ENCODE peak calls at places on chromosomes 7 and 10, in eight cellular contexts. V is stomach; Y is astrocyte; W is upper lobe of right lung; H is ovary; P is esophagus squamous epithelium; C is pancreas; Q is CD4-positive, alpha-beta T cell. I is an unnamed sample. For H3K9me3, the result is how much of the 10 kb centered on the place peaks cover.

GRCh38 chr10:47438857-47439474 is 44.9 kb downstream of the ANXA8 start:
- DNase-seq in V (peak), Y (peak), W (peak), H (no peak), P (no peak), C (peak), Q (no peak), I (no peak)

GRCh38 chr10:86671985-86672710 is 3.8 kb downstream of the LDB3 start:
- DNase-seq in V (no peak), Y (no peak), W (no peak), H (peak), P (no peak), C (no peak), Q (no peak), I (no peak)

GRCh38 chr10:61975107-61975932 is 73.8 kb downstream of the ARID5B start:
- DNase-seq in V (no peak), Y (peak), W (no peak), H (no peak), P (no peak), C (no peak), Q (no peak), I (no peak)

GRCh38 chr10:13102002-13102794 is 2.2 kb downstream of the OPTN start:
- DNase-seq in V (no peak), Y (no peak), W (no peak), H (no peak), P (no peak), C (no peak), Q (no peak), I (peak)

GRCh38 chr10:24642921-24643678 is 80.6 kb downstream of the ARHGAP21 start:
- DNase-seq in V (no peak), Y (peak), W (no peak), H (no peak), P (no peak), C (no peak), Q (no peak), I (no peak)

GRCh38 chr7:45100761-45101480 is 10.6 kb downstream of the TBRG4 start:
- DNase-seq in V (no peak), Y (no peak), W (peak), H (no peak), P (no peak), C (no peak), Q (no peak), I (no peak)

GRCh38 chr7:136953386-136953785 is 84.9 kb downstream of the CHRM2 start:
- DNase-seq in V (no peak), Y (peak), W (no peak), H (no peak), P (no peak), C (no peak), Q (no peak), I (no peak)

GRCh38 chr10:15068802-15069201 is 19.8 kb downstream of the ACBD7 start:
- DNase-seq in V (no peak), Y (peak), W (no peak), H (no peak), P (no peak), C (no peak), Q (no peak), I (no peak)

GRCh38 chr10:104349623-104350142 is 4.0 kb upstream of the CFAP58 start:
- DNase-seq in V (no peak), Y (peak), W (no peak), H (no peak), P (no peak), C (no peak), Q (no peak), I (no peak)

GRCh38 chr7:75989726-75990388 is 4.5 kb downstream of the TMEM120A start:
- DNase-seq in V (no peak), Y (no peak), W (peak), H (peak), P (no peak), C (no peak), Q (no peak), I (no peak)

GRCh38 chr7:20786421-20786778 is 286 bp downstream of the SP8 start:
- DNase-seq in V (no peak), Y (no peak), W (no peak), H (no peak), P (no peak), C (no peak), Q (no peak), I (no peak)

GRCh38 chr7:48708635-48709034 is 215.7 kb upstream of the CDC14C start:
- DNase-seq in V (no peak), Y (no peak), W (no peak), H (no peak), P (no peak), C (no peak), Q (no peak), I (no peak)

GRCh38 chr7:81111781-81112540 is 193.1 kb upstream of the SEMA3C start:
- DNase-seq in V (no peak), Y (peak), W (no peak), H (no peak), P (no peak), C (no peak), Q (no peak), I (no peak)

GRCh38 chr7:120272896-120273475 is at the start of gene KCND2:
- DNase-seq in V (no peak), Y (no peak), W (peak), H (peak), P (no peak), C (no peak), Q (no peak), I (no peak)

GRCh38 chr7:56491636-56492425 is 375.6 kb upstream of the NUPR2 start:
- DNase-seq in V (no peak), Y (no peak), W (no peak), H (no peak), P (no peak), C (no peak), Q (no peak), I (no peak)

GRCh38 chr7:56493704-56494450 is 377.7 kb upstream of the NUPR2 start:
- DNase-seq in V (no peak), Y (no peak), W (no peak), H (no peak), P (no peak), C (no peak), Q (no peak), I (no peak)

GRCh38 chr7:56493196-56493595 is 377.0 kb upstream of the NUPR2 start:
- DNase-seq in V (no peak), Y (no peak), W (no peak), H (no peak), P (no peak), C (no peak), Q (no peak), I (no peak)

DNA sequence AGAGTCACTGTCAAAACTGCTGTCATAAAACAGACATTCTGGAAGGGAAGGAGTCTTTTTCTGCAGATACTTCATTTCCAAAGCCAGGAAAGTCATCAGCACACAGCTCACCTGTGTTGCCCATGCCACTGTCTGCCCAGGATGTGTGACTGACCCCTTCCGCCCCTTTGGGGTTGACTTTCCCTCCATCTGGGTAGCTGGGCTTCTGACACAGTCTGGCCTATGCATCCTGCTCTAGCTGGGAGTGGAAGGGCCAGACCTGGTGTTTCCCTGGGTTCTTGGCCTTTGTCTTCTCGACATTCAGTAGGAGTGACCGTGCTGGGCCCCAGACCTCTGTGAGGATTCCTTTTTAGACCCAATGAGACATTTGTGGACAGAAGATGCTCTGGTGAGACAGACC is 378.9 kb upstream of the NUPR2 start:
- DNase-seq in V (no peak), Y (no peak), W (no peak), H (no peak), P (no peak), C (no peak), Q (no peak), I (no peak)
- H3K9me3 ChIP-seq in V (half or more), Y (under half), W (under half), H (under half), P (under half), C (under half), Q (half or more), I (under half)

DNA sequence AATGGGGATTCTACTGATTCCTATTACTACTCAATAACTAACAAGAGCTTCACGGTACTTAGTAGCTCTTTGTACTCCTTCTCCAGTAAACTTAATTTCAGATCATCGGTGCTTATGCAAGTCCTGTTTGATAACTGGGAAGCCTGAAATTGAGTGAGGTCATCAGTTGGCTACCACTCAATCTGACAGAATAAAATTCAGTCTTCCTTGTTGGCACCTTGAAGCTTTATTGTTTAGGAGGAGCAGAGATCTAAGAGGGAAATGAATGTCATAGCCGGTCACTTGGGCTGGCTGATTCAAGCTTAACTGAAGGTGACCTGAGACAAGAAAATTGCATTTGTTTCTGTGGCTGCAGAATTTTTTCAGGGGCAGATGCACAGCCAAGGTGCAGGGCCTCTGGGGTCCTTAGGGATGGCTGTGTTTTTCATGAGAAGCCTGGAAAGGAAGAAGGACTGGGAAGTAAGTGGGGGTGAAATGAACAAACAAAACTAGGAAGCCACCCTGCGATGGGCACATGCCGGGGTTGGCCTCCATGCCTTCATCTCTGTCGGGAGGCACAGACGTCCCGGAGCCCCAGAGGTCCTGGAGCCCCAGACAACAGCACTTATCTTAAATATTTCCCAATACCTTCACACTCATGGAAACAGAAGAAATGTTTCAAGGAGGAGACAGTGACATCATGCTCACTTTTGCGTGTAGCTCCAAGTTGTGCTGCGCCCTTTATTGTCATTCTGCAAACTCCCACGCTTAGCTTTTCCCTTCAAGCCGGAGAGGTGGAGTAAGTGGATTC is 85.0 kb upstream of the KIF5B start:
- DNase-seq in V (peak), Y (no peak), W (no peak), H (no peak), P (no peak), C (peak), Q (no peak), I (no peak)
- H3K27ac ChIP-seq in V (peak), Y (no peak), W (peak), H (no peak), P (peak), C (peak), Q (no peak), I (peak)

GRCh38 chr10:43155221-43155620 is 17.0 kb downstream of the CSGALNACT2 start:
- DNase-seq in V (no peak), Y (no peak), W (no peak), H (no peak), P (no peak), C (no peak), Q (no peak), I (no peak)

GRCh38 chr10:43155716-43156115 is 17.5 kb downstream of the CSGALNACT2 start:
- DNase-seq in V (no peak), Y (no peak), W (no peak), H (no peak), P (no peak), C (no peak), Q (no peak), I (no peak)

GRCh38 chr10:43156590-43157340 is 18.5 kb downstream of the CSGALNACT2 start:
- DNase-seq in V (no peak), Y (no peak), W (no peak), H (no peak), P (no peak), C (no peak), Q (no peak), I (no peak)

DNA sequence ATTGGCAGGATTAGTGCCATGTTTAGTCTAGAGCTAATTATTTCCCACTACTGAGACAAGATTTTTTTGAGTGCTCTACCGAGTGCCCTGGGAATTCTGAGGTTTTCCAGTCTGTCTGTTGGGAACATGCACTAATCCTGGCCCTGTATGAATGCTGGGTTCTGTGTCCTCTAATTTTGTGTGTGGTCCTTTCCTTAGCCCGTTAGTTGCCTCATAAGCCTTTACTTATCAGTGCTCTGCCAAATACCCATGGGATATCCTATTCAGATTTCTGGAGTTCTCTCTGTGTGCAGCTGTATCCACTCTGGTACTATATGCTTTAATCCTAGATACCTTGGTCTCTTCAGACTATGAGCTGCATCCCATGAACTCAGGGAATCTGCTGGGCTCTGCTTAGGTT is 13.1 kb downstream of the CSGALNACT2 start:
- DNase-seq in V (no peak), Y (no peak), W (no peak), H (no peak), P (no peak), C (no peak), Q (no peak), I (no peak)
- H3K9me3 ChIP-seq in V (under half), Y (under half), W (under half), H (under half), P (under half), C (under half), Q (under half), I (under half)

DNA sequence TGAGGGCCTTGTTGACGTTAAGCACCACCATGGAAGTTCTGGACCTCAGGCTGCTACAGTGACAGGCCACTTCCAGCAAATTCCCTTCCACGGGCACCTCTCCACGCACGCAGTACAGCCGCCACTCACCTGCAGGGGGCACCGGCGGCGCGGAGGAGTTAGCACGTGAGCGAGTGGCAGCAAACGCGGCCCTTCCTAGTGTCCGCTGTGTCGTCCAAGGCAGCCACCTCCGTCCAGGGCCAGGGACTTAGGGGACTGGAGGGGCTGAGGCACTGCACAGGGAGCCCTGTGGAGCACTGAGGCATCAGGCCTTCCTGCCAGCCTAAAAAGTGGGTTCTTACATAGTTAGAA is 164.4 kb downstream of the SVIL start:
- DNase-seq in V (no peak), Y (no peak), W (no peak), H (peak), P (no peak), C (no peak), Q (no peak), I (no peak)
- H3K27ac ChIP-seq in V (peak), Y (no peak), W (no peak), H (peak), P (no peak), C (no peak), Q (no peak), I (peak)

GRCh38 chr7:13312327-13312726 is 624.9 kb downstream of the ARL4A start:
- DNase-seq in V (no peak), Y (no peak), W (no peak), H (no peak), P (no peak), C (no peak), Q (no peak), I (no peak)
- H3K9me3 ChIP-seq in V (under half), Y (under half), W (under half), H (under half), P (under half), C (under half), Q (under half), I (under half)